ENCODE peak calls at places on chromosomes 2 and 18, in eight cellular contexts. S is body of pancreas, B is IMR-90, G is testis, U is A549, A is heart left ventricle, M is sigmoid colon, H is GM12891. K is an unnamed sample.

GRCh38 chr2:15092691-15093090 is 460.2 kb downstream of the LRATD1 start:
- DNase-seq in B (peak), U (no peak), H (no peak), G (no peak), A (no peak), S (no peak), M (no peak), K (no peak)

GRCh38 chr2:233297076-233297475 is 10.5 kb upstream of the SAG start:
- DNase-seq in B (no peak), S (no peak), G (no peak), A (no peak), H (no peak), U (no peak), M (no peak), K (no peak)

GRCh38 chr2:124281556-124281955 is 256.5 kb downstream of the CNTNAP5 start:
- DNase-seq in U (no peak), B (no peak), M (no peak), G (peak), S (no peak), H (no peak), A (no peak), K (no peak)

GRCh38 chr2:120549841-120550240 is 185.8 kb upstream of the GLI2 start:
- DNase-seq in A (no peak), S (no peak), B (no peak), M (no peak), H (no peak), G (no peak), U (no peak), K (no peak)

GRCh38 chr2:86140969-86141392 is 34.9 kb downstream of the PTCD3 start:
- DNase-seq in S (no peak), A (no peak), U (no peak), H (no peak), M (no peak), B (no peak), G (peak), K (peak)

GRCh38 chr2:178732913-178733312 is 74.3 kb downstream of the TTN start:
- DNase-seq in H (no peak), B (no peak), M (no peak), S (no peak), A (no peak), G (no peak), U (no peak), K (peak)

GRCh38 chr2:120237491-120237902 is 14.3 kb upstream of the TMEM185B start:
- DNase-seq in U (peak), S (no peak), M (no peak), H (no peak), G (no peak), B (peak), A (no peak), K (no peak)

GRCh38 chr2:147327636-147328035 is 517.2 kb upstream of the ACVR2A start:
- DNase-seq in U (no peak), H (no peak), G (no peak), M (no peak), B (no peak), A (no peak), S (no peak), K (no peak)

GRCh38 chr18:62183578-62184195 is 3.2 kb downstream of the PIGN start:
- DNase-seq in S (peak), M (no peak), G (peak), B (peak), U (peak), A (peak), H (no peak), K (peak)

GRCh38 chr2:238274152-238274865 is 14.1 kb downstream of the PER2 start:
- DNase-seq in G (no peak), M (no peak), U (no peak), A (no peak), S (no peak), H (no peak), B (no peak), K (no peak)

GRCh38 chr2:218691234-218691633 is 19.3 kb downstream of the STK36 start:
- DNase-seq in B (peak), G (no peak), U (no peak), M (no peak), S (no peak), A (no peak), H (no peak), K (no peak)

GRCh38 chr2:88451647-88452150 is 794 bp downstream of the FOXI3 start:
- DNase-seq in H (no peak), U (no peak), S (peak), G (peak), A (no peak), B (no peak), M (peak), K (no peak)

GRCh38 chr2:67436221-67436620 is 39.1 kb downstream of the ETAA1 start:
- DNase-seq in H (no peak), M (no peak), B (no peak), G (no peak), U (no peak), A (no peak), S (no peak), K (no peak)

GRCh38 chr18:9951022-9951859 is 37.4 kb downstream of the VAPA start:
- DNase-seq in A (no peak), B (peak), G (peak), H (no peak), S (no peak), U (peak), M (no peak), K (peak)

GRCh38 chr18:50099725-50100414 is 95.1 kb downstream of the MYO5B start:
- DNase-seq in M (no peak), B (peak), H (no peak), U (no peak), S (no peak), A (no peak), G (no peak), K (no peak)

GRCh38 chr2:80326214-80326613 is 21.7 kb upstream of the LRRTM1 start:
- DNase-seq in U (no peak), M (no peak), B (peak), G (no peak), A (no peak), S (no peak), H (no peak), K (peak)

GRCh38 chr2:151946856-151947523 is 118.8 kb upstream of the ARL5A start:
- DNase-seq in H (peak), G (peak), M (no peak), B (peak), U (peak), S (peak), A (peak), K (peak)

GRCh38 chr18:74652392-74652988 is 54.8 kb downstream of the ZNF407 start:
- DNase-seq in S (no peak), B (peak), M (no peak), G (no peak), A (no peak), U (peak), H (no peak), K (peak)

GRCh38 chr2:220147186-220147585 is 519.8 kb downstream of the SLC4A3 start:
- DNase-seq in U (no peak), S (no peak), H (no peak), M (no peak), B (peak), A (no peak), G (no peak), K (no peak)

GRCh38 chr18:40866013-40866644 is 1088.9 kb upstream of the PIK3C3 start:
- DNase-seq in H (no peak), B (no peak), S (no peak), U (no peak), G (peak), M (no peak), A (no peak), K (peak)

GRCh38 chr18:13443546-13443945 is 225.0 kb downstream of the LDLRAD4 start:
- DNase-seq in B (no peak), G (no peak), S (no peak), U (no peak), A (no peak), M (peak), H (no peak), K (no peak)

GRCh38 chr2:7634370-7634769 is 717.2 kb downstream of the RNF144A start:
- DNase-seq in M (no peak), H (no peak), B (no peak), G (no peak), S (no peak), A (no peak), U (no peak), K (no peak)

GRCh38 chr2:152054593-152054992 is 44.3 kb downstream of the CACNB4 start:
- DNase-seq in G (no peak), H (no peak), S (no peak), A (no peak), U (no peak), B (peak), M (no peak), K (peak)

GRCh38 chr2:216300921-216301320 is 71.4 kb downstream of the MARCHF4 start:
- DNase-seq in H (no peak), B (no peak), A (no peak), U (no peak), G (no peak), M (no peak), S (no peak), K (no peak)

GRCh38 chr18:35231052-35231451 is 9.8 kb upstream of the ZNF397 start:
- DNase-seq in S (peak), B (peak), A (peak), G (peak), H (peak), U (peak), M (peak), K (peak)

GRCh38 chr2:97745474-97746172 is 32.2 kb downstream of the ZAP70 start:
- DNase-seq in B (peak), A (no peak), H (no peak), U (no peak), M (no peak), S (no peak), G (no peak), K (no peak)

GRCh38 chr18:74499633-74500032 is 3.5 kb downstream of the CNDP2 start:
- DNase-seq in B (no peak), M (peak), S (peak), H (peak), U (no peak), A (peak), G (no peak), K (peak)

GRCh38 chr2:10284108-10284870 is 18.4 kb upstream of the HPCAL1 start:
- DNase-seq in A (no peak), U (no peak), S (no peak), B (no peak), G (no peak), M (peak), H (no peak), K (no peak)

GRCh38 chr2:2731101-2731850 is 400.2 kb upstream of the MYT1L start:
- DNase-seq in M (no peak), U (no peak), S (no peak), G (no peak), H (no peak), A (no peak), B (no peak), K (no peak)

GRCh38 chr2:190382851-190383250 is 25.3 kb upstream of the MFSD6 start:
- DNase-seq in A (no peak), B (peak), U (peak), S (no peak), H (peak), M (no peak), G (peak), K (peak)

GRCh38 chr2:171248205-171248662 is 87.5 kb upstream of the TLK1 start:
- DNase-seq in S (no peak), G (no peak), U (no peak), B (no peak), H (no peak), A (no peak), M (no peak), K (peak)

GRCh38 chr2:221104391-221104811 is 467.7 kb downstream of the EPHA4 start:
- DNase-seq in H (no peak), G (peak), U (no peak), M (no peak), A (peak), B (peak), S (no peak), K (no peak)

GRCh38 chr18:79737426-79737825 is 57.8 kb downstream of the CTDP1 start:
- DNase-seq in U (no peak), S (no peak), A (no peak), M (peak), B (no peak), G (no peak), H (no peak), K (no peak)

GRCh38 chr2:37156071-37156856 is 516 bp downstream of the EIF2AK2 start:
- DNase-seq in A (peak), U (peak), G (peak), S (peak), H (no peak), B (peak), M (peak), K (peak)

GRCh38 chr2:174729797-174730529 is 34.3 kb downstream of the CHRNA1 start:
- DNase-seq in A (no peak), G (peak), H (no peak), U (peak), M (no peak), B (peak), S (no peak), K (no peak)

GRCh38 chr18:58416704-58417683 is 211.9 kb downstream of the ALPK2 start:
- DNase-seq in A (no peak), U (no peak), M (no peak), H (no peak), B (peak), S (peak), G (no peak), K (no peak)

GRCh38 chr2:204110250-204111183 is 174.0 kb downstream of the ICOS start:
- DNase-seq in B (no peak), S (no peak), A (no peak), H (peak), U (no peak), G (no peak), M (no peak), K (peak)

GRCh38 chr2:231238694-231239093 is 40.3 kb downstream of the ARMC9 start:
- DNase-seq in H (no peak), A (no peak), M (no peak), B (no peak), G (no peak), S (no peak), U (no peak), K (no peak)

GRCh38 chr2:231239751-231240150 is 41.3 kb downstream of the ARMC9 start:
- DNase-seq in G (no peak), M (no peak), H (no peak), S (no peak), A (no peak), B (no peak), U (no peak), K (no peak)

GRCh38 chr2:231235217-231235616 is 36.8 kb downstream of the ARMC9 start:
- DNase-seq in M (no peak), G (no peak), S (no peak), H (no peak), B (no peak), A (no peak), U (no peak), K (no peak)
- TF ChIP-seq POLR2A in M (no peak), G (no peak), S (no peak), H (no peak), B (no peak), A (no peak), U (no peak), K (no peak)

GRCh38 chr2:230286048-230286447 is 40.9 kb upstream of the SP140L start:
- DNase-seq in U (no peak), B (no peak), S (no peak), G (no peak), H (no peak), A (no peak), M (no peak), K (no peak)

GRCh38 chr2:230282936-230283335 is 44.1 kb upstream of the SP140L start:
- DNase-seq in U (no peak), A (no peak), G (no peak), H (no peak), M (no peak), S (no peak), B (no peak), K (no peak)
- TF ChIP-seq POLR2A in U (no peak), A (no peak), G (no peak), H (no peak), M (no peak), S (no peak), B (no peak), K (no peak)

DNA sequence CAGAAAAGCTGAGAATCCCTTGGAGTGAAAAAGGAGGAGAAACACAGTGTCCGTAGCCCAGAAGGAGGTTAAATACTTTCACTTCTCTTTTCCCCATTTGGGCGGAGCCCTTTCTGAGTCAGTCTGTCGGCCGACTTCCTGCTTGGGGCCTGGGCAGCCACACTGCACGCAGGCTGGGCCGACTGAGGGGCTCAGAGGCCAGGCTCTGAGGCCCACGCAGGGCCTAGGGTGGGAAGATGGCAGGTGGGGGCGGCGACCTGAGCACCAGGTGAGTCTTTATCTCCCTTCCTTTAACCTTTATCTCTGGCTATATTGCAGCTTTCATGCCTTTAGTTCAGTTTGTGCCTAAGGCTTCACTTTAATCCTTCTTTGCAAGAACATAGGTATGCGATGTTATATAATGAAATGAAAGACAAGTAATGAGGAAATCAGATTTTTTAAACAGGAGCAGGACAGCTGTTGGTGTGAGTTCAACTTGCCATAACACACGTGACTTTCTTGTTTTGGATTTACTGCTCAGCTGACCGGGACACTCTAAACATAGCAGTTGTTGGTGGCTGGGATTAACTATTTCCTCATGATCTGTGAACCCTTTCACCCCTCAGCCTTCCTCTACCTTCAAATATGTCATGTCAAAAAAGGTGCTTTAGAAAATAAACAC is at the start of gene SP100:
- DNase-seq in G (peak), M (peak), S (peak), H (peak), A (peak), B (peak), U (peak), K (peak)
- TF ChIP-seq POLR2A in G (no peak), M (peak), S (peak), H (peak), A (peak), B (peak), U (peak), K (peak)

GRCh38 chr2:19349911-19350677 is 8.3 kb downstream of the OSR1 start:
- DNase-seq in M (no peak), H (no peak), B (no peak), S (peak), U (no peak), G (peak), A (peak), K (peak)

GRCh38 chr2:19350678-19351401 is 7.6 kb downstream of the OSR1 start:
- DNase-seq in U (no peak), G (no peak), H (no peak), S (no peak), B (no peak), M (no peak), A (no peak), K (no peak)

GRCh38 chr2:19348692-19349091 is 9.7 kb downstream of the OSR1 start:
- DNase-seq in S (no peak), U (no peak), A (no peak), M (peak), G (no peak), B (no peak), H (no peak), K (no peak)

GRCh38 chr2:19346983-19347618 is 11.3 kb downstream of the OSR1 start:
- DNase-seq in U (no peak), S (no peak), A (no peak), H (no peak), G (no peak), M (no peak), B (no peak), K (peak)

DNA sequence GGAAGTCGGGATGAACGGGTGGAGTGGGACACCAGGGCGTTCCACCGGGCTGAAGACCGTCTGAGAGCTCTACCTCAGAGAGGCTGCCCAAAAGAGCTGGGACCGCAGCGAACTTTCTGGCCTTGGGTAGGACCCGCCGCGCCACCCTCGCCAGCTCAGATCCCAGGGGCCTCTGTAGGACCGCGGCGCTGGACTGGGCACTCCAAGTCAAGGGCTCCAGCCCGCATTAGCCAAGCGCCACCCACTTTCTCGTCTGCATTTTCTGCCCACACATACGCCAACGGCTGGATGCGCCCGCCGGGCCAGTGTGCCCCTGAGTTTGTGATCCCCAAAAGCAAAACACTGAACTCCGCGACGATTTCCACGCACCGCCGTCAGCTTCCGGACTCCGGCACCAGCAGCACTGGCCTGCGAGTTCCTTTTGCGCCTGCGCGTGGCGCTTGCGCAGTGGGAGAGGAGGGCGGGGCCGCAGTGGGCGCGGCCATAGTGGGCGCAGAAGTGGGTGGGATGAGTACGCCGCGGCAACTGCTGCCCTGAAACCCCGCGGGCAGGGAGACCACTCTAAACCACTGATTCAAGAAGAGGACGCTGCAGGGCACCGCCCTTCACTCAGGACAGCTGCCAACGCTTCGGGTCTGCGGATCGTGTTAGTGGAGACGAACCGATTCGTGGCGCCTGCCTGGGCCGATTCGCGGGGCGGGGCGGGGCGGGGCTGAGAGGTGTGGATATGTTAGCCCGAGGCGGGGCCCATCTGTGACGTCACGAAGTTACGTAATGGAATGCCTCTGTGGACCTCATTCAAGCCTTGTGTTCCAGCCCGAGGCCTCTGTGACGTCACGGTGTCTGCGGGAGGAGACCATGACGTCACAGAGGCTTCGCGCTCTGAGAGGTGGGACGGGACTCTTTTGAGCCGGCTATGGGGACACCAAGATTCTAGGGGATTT is 10.5 kb downstream of the OSR1 start:
- DNase-seq in B (peak), U (peak), M (peak), S (peak), A (peak), G (peak), H (peak), K (peak)
- TF ChIP-seq POLR2A in B (peak), U (peak), M (peak), S (peak), A (peak), G (peak), H (peak), K (peak)

DNA sequence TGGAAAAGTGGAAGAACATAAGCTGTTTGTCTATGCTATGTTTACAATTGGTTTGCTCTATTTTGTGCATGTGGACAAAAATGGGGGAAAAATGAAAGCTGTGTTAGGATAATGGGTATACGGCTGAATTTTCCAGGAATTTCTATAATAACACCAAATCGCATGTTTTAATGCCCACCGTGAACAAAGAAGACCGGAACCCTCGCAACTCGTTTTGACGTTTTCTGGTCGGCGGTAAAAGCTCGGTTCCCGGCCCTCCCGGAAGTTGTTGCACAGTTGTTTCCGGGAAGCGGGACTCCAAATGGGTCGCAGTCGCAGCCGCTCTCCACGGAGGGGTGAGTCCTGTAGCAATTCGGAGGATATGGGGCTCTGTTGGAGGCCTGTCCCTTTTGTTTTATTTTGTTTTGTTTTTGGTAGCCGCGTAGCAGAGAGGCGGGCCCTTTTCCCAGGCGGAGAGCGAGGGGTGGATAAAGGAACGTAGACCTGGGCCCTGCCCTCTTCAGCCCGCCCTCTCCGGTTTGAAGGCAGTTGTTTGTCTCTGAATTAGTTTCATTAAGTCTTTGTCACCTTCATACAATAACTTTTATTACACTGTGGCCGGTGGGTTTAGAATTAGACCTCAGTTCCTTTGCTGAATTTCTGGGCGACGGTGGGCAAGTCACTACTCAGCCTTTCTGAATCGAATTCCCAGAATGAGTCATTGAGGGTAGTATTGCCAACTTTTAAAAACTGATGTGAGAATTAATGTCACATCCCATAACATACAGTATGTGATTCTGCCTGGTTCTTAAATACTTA is at the start of gene SNRNP27:
- DNase-seq in B (peak), A (peak), G (peak), U (peak), M (peak), H (peak), S (peak), K (peak)
- TF ChIP-seq POLR2A in B (peak), A (peak), G (no peak), U (peak), M (peak), H (peak), S (peak), K (peak)